ENCODE peak calls at places on chromosome 7, in ten cellular contexts. One of them, this sample, is unnamed.
A peak's percentile ranks its signal among the peaks of the same experiment; 100 is the strongest.

GRCh38 chr7:81051811-81052413 is 133.1 kb upstream of the SEMA3C start:
- DNase-seq in A549: no peak
- DNase-seq in heart left ventricle: no peak
- DNase-seq in transverse colon: no peak
- DNase-seq in brain microvascular endothelial cell: no peak
- DNase-seq in CD8-positive, alpha-beta T cell: no peak
- DNase-seq in neural progenitor cell: no peak
- DNase-seq in cardiac muscle cell: no peak
- DNase-seq in tibial artery: no peak
- DNase-seq in fibroblast of lung: no peak
- DNase-seq in this sample: no peak

GRCh38 chr7:95800787-95801186 is 28.4 kb downstream of the DYNC1I1 start:
- DNase-seq in fibroblast of lung: no peak
- DNase-seq in heart left ventricle: no peak
- DNase-seq in brain microvascular endothelial cell: no peak
- DNase-seq in A549: no peak
- DNase-seq in cardiac muscle cell: no peak
- DNase-seq in neural progenitor cell: no peak
- DNase-seq in tibial artery: no peak
- DNase-seq in transverse colon: no peak
- DNase-seq in CD8-positive, alpha-beta T cell: no peak
- DNase-seq in this sample: no peak

GRCh38 chr7:131342864-131343263 is 15.2 kb downstream of the MKLN1 start:
- DNase-seq in fibroblast of lung: no peak
- DNase-seq in tibial artery: no peak
- DNase-seq in CD8-positive, alpha-beta T cell: no peak
- DNase-seq in cardiac muscle cell: no peak
- DNase-seq in brain microvascular endothelial cell: no peak
- DNase-seq in neural progenitor cell: no peak
- DNase-seq in transverse colon: no peak
- DNase-seq in A549: no peak
- DNase-seq in heart left ventricle: no peak
- DNase-seq in this sample: no peak

GRCh38 chr7:93890464-93891068 is at the start of gene TFPI2:
- DNase-seq in A549: peak; percentile 94
- DNase-seq in CD8-positive, alpha-beta T cell: no peak
- DNase-seq in transverse colon: peak; percentile 14
- DNase-seq in neural progenitor cell: peak; percentile 63
- DNase-seq in heart left ventricle: peak; percentile 27
- DNase-seq in brain microvascular endothelial cell: peak; percentile 93
- DNase-seq in cardiac muscle cell: peak; percentile 58
- DNase-seq in tibial artery: no peak
- DNase-seq in fibroblast of lung: peak; percentile 49
- DNase-seq in this sample: peak; percentile 65

GRCh38 chr7:106542550-106543220 is 118.3 kb downstream of the CCDC71L start:
- DNase-seq in A549: peak; percentile 75
- DNase-seq in neural progenitor cell: peak; percentile 54
- DNase-seq in heart left ventricle: peak; percentile 28
- DNase-seq in fibroblast of lung: peak; percentile 90
- DNase-seq in tibial artery: peak; percentile 73
- DNase-seq in brain microvascular endothelial cell: peak; percentile 85
- DNase-seq in CD8-positive, alpha-beta T cell: no peak
- DNase-seq in cardiac muscle cell: peak; percentile 66
- DNase-seq in transverse colon: peak; percentile 73
- DNase-seq in this sample: no peak

GRCh38 chr7:94003446-94004023 is 620 bp downstream of the BET1 start:
- DNase-seq in A549: no peak
- DNase-seq in cardiac muscle cell: peak; percentile 30
- DNase-seq in heart left ventricle: no peak
- DNase-seq in neural progenitor cell: peak; percentile 20
- DNase-seq in tibial artery: no peak
- DNase-seq in transverse colon: no peak
- DNase-seq in CD8-positive, alpha-beta T cell: no peak
- DNase-seq in fibroblast of lung: no peak
- DNase-seq in brain microvascular endothelial cell: no peak
- DNase-seq in this sample: no peak

GRCh38 chr7:157635148-157635500 is 298.3 kb downstream of the DNAJB6 start:
- DNase-seq in transverse colon: no peak
- DNase-seq in heart left ventricle: no peak
- DNase-seq in fibroblast of lung: no peak
- DNase-seq in brain microvascular endothelial cell: no peak
- DNase-seq in CD8-positive, alpha-beta T cell: no peak
- DNase-seq in A549: no peak
- DNase-seq in tibial artery: no peak
- DNase-seq in neural progenitor cell: no peak
- DNase-seq in cardiac muscle cell: no peak
- DNase-seq in this sample: peak; percentile 22

GRCh38 chr7:151833691-151834090 is 43.2 kb downstream of the PRKAG2 start:
- DNase-seq in neural progenitor cell: peak; percentile 14
- DNase-seq in CD8-positive, alpha-beta T cell: no peak
- DNase-seq in cardiac muscle cell: no peak
- DNase-seq in transverse colon: no peak
- DNase-seq in A549: no peak
- DNase-seq in brain microvascular endothelial cell: no peak
- DNase-seq in tibial artery: no peak
- DNase-seq in heart left ventricle: no peak
- DNase-seq in fibroblast of lung: no peak
- DNase-seq in this sample: no peak

GRCh38 chr7:129166745-129167144 is 21.7 kb upstream of the SMO start:
- DNase-seq in neural progenitor cell: no peak
- DNase-seq in brain microvascular endothelial cell: no peak
- DNase-seq in heart left ventricle: no peak
- DNase-seq in fibroblast of lung: no peak
- DNase-seq in transverse colon: no peak
- DNase-seq in cardiac muscle cell: no peak
- DNase-seq in CD8-positive, alpha-beta T cell: no peak
- DNase-seq in A549: no peak
- DNase-seq in tibial artery: no peak
- DNase-seq in this sample: no peak

GRCh38 chr7:6446977-6447588 is 671 bp downstream of the DAGLB start:
- DNase-seq in transverse colon: peak; percentile 88
- DNase-seq in tibial artery: peak; percentile 84
- DNase-seq in heart left ventricle: peak; percentile 69
- DNase-seq in A549: peak; percentile 86
- DNase-seq in fibroblast of lung: peak; percentile 76
- DNase-seq in brain microvascular endothelial cell: peak; percentile 91
- DNase-seq in CD8-positive, alpha-beta T cell: no peak
- DNase-seq in neural progenitor cell: peak; percentile 59
- DNase-seq in cardiac muscle cell: peak; percentile 62
- DNase-seq in this sample: peak; percentile 82

GRCh38 chr7:22722596-22722995 is 4.4 kb upstream of the IL6 start:
- DNase-seq in tibial artery: no peak
- DNase-seq in heart left ventricle: no peak
- DNase-seq in cardiac muscle cell: no peak
- DNase-seq in transverse colon: no peak
- DNase-seq in A549: no peak
- DNase-seq in CD8-positive, alpha-beta T cell: no peak
- DNase-seq in brain microvascular endothelial cell: no peak
- DNase-seq in fibroblast of lung: no peak
- DNase-seq in neural progenitor cell: no peak
- DNase-seq in this sample: no peak

GRCh38 chr7:100159099-100159623 is 638 bp upstream of the TRAPPC14 start:
- DNase-seq in neural progenitor cell: no peak
- DNase-seq in fibroblast of lung: no peak
- DNase-seq in transverse colon: no peak
- DNase-seq in brain microvascular endothelial cell: no peak
- DNase-seq in tibial artery: no peak
- DNase-seq in A549: peak; percentile 41
- DNase-seq in heart left ventricle: no peak
- DNase-seq in cardiac muscle cell: no peak
- DNase-seq in CD8-positive, alpha-beta T cell: no peak
- DNase-seq in this sample: no peak

GRCh38 chr7:37052673-37053072 is 328.4 kb upstream of the AOAH start:
- DNase-seq in neural progenitor cell: peak; percentile 82
- DNase-seq in cardiac muscle cell: peak; percentile 73
- DNase-seq in fibroblast of lung: peak; percentile 65
- DNase-seq in brain microvascular endothelial cell: peak; percentile 47
- DNase-seq in heart left ventricle: peak; percentile 32
- DNase-seq in CD8-positive, alpha-beta T cell: no peak
- DNase-seq in tibial artery: no peak
- DNase-seq in A549: peak; percentile 11
- DNase-seq in transverse colon: no peak
- DNase-seq in this sample: no peak

GRCh38 chr7:131753620-131754222 is 197.3 kb upstream of the PODXL start:
- DNase-seq in tibial artery: no peak
- DNase-seq in transverse colon: no peak
- DNase-seq in CD8-positive, alpha-beta T cell: no peak
- DNase-seq in A549: peak; percentile 52
- DNase-seq in brain microvascular endothelial cell: no peak
- DNase-seq in neural progenitor cell: peak; percentile 67
- DNase-seq in fibroblast of lung: no peak
- DNase-seq in cardiac muscle cell: peak; percentile 55
- DNase-seq in heart left ventricle: no peak
- DNase-seq in this sample: no peak

GRCh38 chr7:47191876-47192291 is 390.0 kb downstream of the TNS3 start:
- DNase-seq in fibroblast of lung: no peak
- DNase-seq in CD8-positive, alpha-beta T cell: no peak
- DNase-seq in heart left ventricle: no peak
- DNase-seq in cardiac muscle cell: no peak
- DNase-seq in transverse colon: peak; percentile 90
- DNase-seq in tibial artery: no peak
- DNase-seq in brain microvascular endothelial cell: no peak
- DNase-seq in neural progenitor cell: no peak
- DNase-seq in A549: no peak
- DNase-seq in this sample: no peak

GRCh38 chr7:40827217-40828085 is 692.6 kb downstream of the SUGCT start:
- DNase-seq in A549: no peak
- DNase-seq in fibroblast of lung: no peak
- DNase-seq in heart left ventricle: no peak
- DNase-seq in transverse colon: no peak
- DNase-seq in tibial artery: no peak
- DNase-seq in cardiac muscle cell: no peak
- DNase-seq in neural progenitor cell: peak; percentile 55
- DNase-seq in CD8-positive, alpha-beta T cell: no peak
- DNase-seq in brain microvascular endothelial cell: peak; percentile 18
- DNase-seq in this sample: no peak
- H3K27ac ChIP-seq in A549: no peak overlapping the region
- H3K27ac ChIP-seq in fibroblast of lung: peak overlapping the region; percentile 1
- H3K27ac ChIP-seq in heart left ventricle: no peak overlapping the region
- H3K27ac ChIP-seq in transverse colon: peak overlapping the region; percentile 20
- H3K27ac ChIP-seq in tibial artery: peak overlapping the region; percentile 83
- H3K27ac ChIP-seq in cardiac muscle cell: peak overlapping the region; percentile 11
- H3K27ac ChIP-seq in neural progenitor cell: peak overlapping the region; percentile 84
- H3K27ac ChIP-seq in CD8-positive, alpha-beta T cell: no peak overlapping the region
- H3K27ac ChIP-seq in brain microvascular endothelial cell: peak overlapping the region; percentile 73
- H3K27ac ChIP-seq in this sample: no peak overlapping the region

DNA sequence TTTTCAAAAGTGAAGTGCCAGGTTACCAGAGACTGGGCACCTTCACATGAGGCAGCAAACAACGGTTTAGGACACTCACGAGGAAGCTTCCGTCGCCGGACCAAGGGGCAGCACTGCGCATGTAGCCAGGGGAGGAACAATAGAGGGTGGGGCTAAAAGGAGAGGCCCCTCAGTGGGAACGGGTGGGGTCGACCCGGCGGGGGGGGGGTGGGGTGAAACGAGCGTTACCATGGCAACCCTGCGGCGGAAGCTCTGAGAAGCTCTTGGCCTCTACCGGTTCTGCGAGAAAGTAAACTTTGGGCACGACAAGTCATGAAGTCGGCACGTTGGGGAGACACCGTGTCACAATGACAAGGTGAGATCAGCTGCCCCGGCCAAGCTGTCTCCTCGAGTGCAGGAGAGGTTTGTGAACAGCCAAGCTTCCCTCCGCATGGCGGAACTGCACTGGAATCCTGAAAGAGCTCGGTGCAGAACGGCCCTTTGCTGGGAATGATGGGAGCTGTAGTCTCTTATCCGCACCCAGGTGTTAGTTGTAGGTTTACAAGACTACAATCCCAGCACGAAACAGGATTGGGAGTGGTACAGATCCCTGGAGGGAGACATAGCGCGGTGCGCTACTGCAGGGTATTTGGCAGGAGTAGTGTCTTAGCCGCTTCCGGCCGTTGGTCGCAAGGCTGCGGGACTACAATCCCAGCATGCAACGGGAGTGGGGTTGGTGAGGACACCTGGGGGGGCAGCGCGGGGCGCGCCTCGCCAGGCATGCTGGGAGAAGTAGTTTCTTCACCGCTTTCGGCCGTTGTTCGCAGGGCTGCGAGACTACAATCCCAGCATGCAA is 72.8 kb upstream of the ZNF722 start:
- DNase-seq in transverse colon: peak; percentile 64
- DNase-seq in brain microvascular endothelial cell: no peak
- DNase-seq in heart left ventricle: peak; percentile 97
- DNase-seq in CD8-positive, alpha-beta T cell: peak; percentile 88
- DNase-seq in A549: peak; percentile 40
- DNase-seq in cardiac muscle cell: no peak
- DNase-seq in tibial artery: peak; percentile 93
- DNase-seq in neural progenitor cell: no peak
- DNase-seq in fibroblast of lung: peak; percentile 2
- DNase-seq in this sample: peak; percentile 95
- H3K4me3 ChIP-seq in transverse colon: peak overlapping the region; percentile 78
- H3K4me3 ChIP-seq in brain microvascular endothelial cell: no peak overlapping the region
- H3K4me3 ChIP-seq in heart left ventricle: peak overlapping the region; percentile 82
- H3K4me3 ChIP-seq in CD8-positive, alpha-beta T cell: peak overlapping the region; percentile 93
- H3K4me3 ChIP-seq in A549: no peak overlapping the region
- H3K4me3 ChIP-seq in cardiac muscle cell: no peak overlapping the region
- H3K4me3 ChIP-seq in tibial artery: peak overlapping the region; percentile 58
- H3K4me3 ChIP-seq in neural progenitor cell: no peak overlapping the region
- H3K4me3 ChIP-seq in fibroblast of lung: no peak overlapping the region
- H3K4me3 ChIP-seq in this sample: peak overlapping the region; percentile 74

DNA sequence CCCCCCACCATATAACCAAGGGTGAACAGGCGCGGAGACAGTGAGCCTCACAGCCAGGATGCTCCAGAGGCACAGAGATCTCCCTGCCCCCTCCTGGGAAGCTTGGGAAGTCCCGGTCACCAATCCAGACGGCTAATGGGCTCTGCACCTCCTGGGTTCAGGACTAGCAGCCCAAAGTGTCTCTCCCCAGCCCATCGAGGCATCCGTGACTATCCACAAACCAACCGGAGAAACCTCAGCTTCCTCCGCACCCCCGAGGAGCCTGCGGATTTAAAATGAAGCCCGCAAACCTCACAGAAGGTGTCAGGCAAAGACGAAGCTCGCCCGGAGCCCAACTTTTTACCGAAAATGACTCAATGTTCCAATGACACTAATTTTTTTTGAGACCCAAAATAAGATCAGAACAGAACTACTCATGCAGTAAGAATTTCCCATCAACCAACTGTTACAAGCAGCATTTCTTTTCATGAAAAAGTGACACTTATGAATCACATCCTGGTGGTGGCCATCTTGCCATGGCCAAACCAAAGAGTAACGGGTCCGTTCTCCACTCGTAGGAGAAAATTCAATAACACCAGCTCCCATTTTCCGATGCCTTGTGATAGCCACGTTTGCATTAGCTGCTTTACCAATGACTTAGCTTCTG is 6.0 kb downstream of the PDGFA start:
- DNase-seq in neural progenitor cell: no peak
- DNase-seq in CD8-positive, alpha-beta T cell: no peak
- DNase-seq in cardiac muscle cell: no peak
- DNase-seq in heart left ventricle: no peak
- DNase-seq in fibroblast of lung: peak; percentile 25
- DNase-seq in tibial artery: no peak
- DNase-seq in transverse colon: no peak
- DNase-seq in brain microvascular endothelial cell: peak; percentile 61
- DNase-seq in A549: no peak
- DNase-seq in this sample: no peak
- TF ChIP-seq CTCF in neural progenitor cell: no peak
- TF ChIP-seq CTCF in CD8-positive, alpha-beta T cell: no peak
- TF ChIP-seq CTCF in cardiac muscle cell: no peak
- TF ChIP-seq CTCF in heart left ventricle: no peak
- TF ChIP-seq CTCF in fibroblast of lung: peak; percentile 5
- TF ChIP-seq CTCF in tibial artery: no peak
- TF ChIP-seq CTCF in transverse colon: peak; percentile 21
- TF ChIP-seq CTCF in brain microvascular endothelial cell: peak; percentile 51
- TF ChIP-seq CTCF in A549: no peak
- TF ChIP-seq CTCF in this sample: no peak

GRCh38 chr7:155218276-155219153 is 79.2 kb upstream of the INSIG1 start:
- DNase-seq in brain microvascular endothelial cell: no peak
- DNase-seq in tibial artery: no peak
- DNase-seq in neural progenitor cell: no peak
- DNase-seq in transverse colon: no peak
- DNase-seq in CD8-positive, alpha-beta T cell: no peak
- DNase-seq in fibroblast of lung: no peak
- DNase-seq in cardiac muscle cell: no peak
- DNase-seq in heart left ventricle: no peak
- DNase-seq in A549: no peak
- DNase-seq in this sample: no peak
- H3K27ac ChIP-seq in brain microvascular endothelial cell: no peak overlapping the region
- H3K27ac ChIP-seq in tibial artery: no peak overlapping the region
- H3K27ac ChIP-seq in neural progenitor cell: no peak overlapping the region
- H3K27ac ChIP-seq in transverse colon: no peak overlapping the region
- H3K27ac ChIP-seq in CD8-positive, alpha-beta T cell: no peak overlapping the region
- H3K27ac ChIP-seq in fibroblast of lung: no peak overlapping the region
- H3K27ac ChIP-seq in cardiac muscle cell: no peak overlapping the region
- H3K27ac ChIP-seq in heart left ventricle: no peak overlapping the region
- H3K27ac ChIP-seq in A549: no peak overlapping the region
- H3K27ac ChIP-seq in this sample: no peak overlapping the region

This sample was measured in upper lobe of right lung.